ENCODE peak calls at places on chromosomes 4 and X, in eight cellular contexts. One of them, this sample, is unnamed.

GRCh38 chr4:146087856-146088255 is 87.7 kb upstream of the LSM6 start:
- DNase-seq in right atrium auricular region: no peak
- DNase-seq in HepG2: no peak
- DNase-seq in CD4-positive, CD25-positive, alpha-beta regulatory T cell: no peak
- DNase-seq in CD8-positive, alpha-beta memory T cell: no peak
- DNase-seq in colonic mucosa: no peak
- DNase-seq in CD4-positive, alpha-beta T cell: no peak
- DNase-seq in upper lobe of right lung: no peak
- DNase-seq in this sample: no peak

GRCh38 chrX:49160908-49161307 is 1.6 kb upstream of the MAGIX start:
- DNase-seq in right atrium auricular region: no peak
- DNase-seq in CD8-positive, alpha-beta memory T cell: no peak
- DNase-seq in CD4-positive, CD25-positive, alpha-beta regulatory T cell: no peak
- DNase-seq in colonic mucosa: no peak
- DNase-seq in upper lobe of right lung: no peak
- DNase-seq in HepG2: no peak
- DNase-seq in CD4-positive, alpha-beta T cell: no peak
- DNase-seq in this sample: no peak

GRCh38 chr4:76752911-76753494 is 144.9 kb downstream of the SOWAHB start:
- DNase-seq in right atrium auricular region: no peak
- DNase-seq in CD8-positive, alpha-beta memory T cell: no peak
- DNase-seq in CD4-positive, alpha-beta T cell: no peak
- DNase-seq in upper lobe of right lung: no peak
- DNase-seq in HepG2: no peak
- DNase-seq in CD4-positive, CD25-positive, alpha-beta regulatory T cell: no peak
- DNase-seq in colonic mucosa: no peak
- DNase-seq in this sample: no peak

GRCh38 chrX:153063315-153063714 is 7.0 kb downstream of the PNMA3 start:
- DNase-seq in CD4-positive, alpha-beta T cell: no peak
- DNase-seq in CD8-positive, alpha-beta memory T cell: no peak
- DNase-seq in HepG2: peak
- DNase-seq in right atrium auricular region: no peak
- DNase-seq in upper lobe of right lung: no peak
- DNase-seq in colonic mucosa: no peak
- DNase-seq in CD4-positive, CD25-positive, alpha-beta regulatory T cell: no peak
- DNase-seq in this sample: no peak

GRCh38 chrX:34918091-34918736 is 24.4 kb upstream of the FAM47B start:
- DNase-seq in HepG2: no peak
- DNase-seq in upper lobe of right lung: no peak
- DNase-seq in CD4-positive, alpha-beta T cell: no peak
- DNase-seq in CD4-positive, CD25-positive, alpha-beta regulatory T cell: no peak
- DNase-seq in colonic mucosa: no peak
- DNase-seq in CD8-positive, alpha-beta memory T cell: no peak
- DNase-seq in right atrium auricular region: no peak
- DNase-seq in this sample: no peak

GRCh38 chrX:34653811-34654210 is 3.3 kb downstream of the TMEM47 start:
- DNase-seq in right atrium auricular region: no peak
- DNase-seq in CD8-positive, alpha-beta memory T cell: no peak
- DNase-seq in colonic mucosa: no peak
- DNase-seq in CD4-positive, alpha-beta T cell: no peak
- DNase-seq in HepG2: no peak
- DNase-seq in CD4-positive, CD25-positive, alpha-beta regulatory T cell: no peak
- DNase-seq in upper lobe of right lung: no peak
- DNase-seq in this sample: no peak

GRCh38 chr4:36322921-36323354 is 41.5 kb downstream of the DTHD1 start:
- DNase-seq in CD4-positive, CD25-positive, alpha-beta regulatory T cell: peak
- DNase-seq in HepG2: no peak
- DNase-seq in CD4-positive, alpha-beta T cell: peak
- DNase-seq in right atrium auricular region: no peak
- DNase-seq in colonic mucosa: no peak
- DNase-seq in CD8-positive, alpha-beta memory T cell: peak
- DNase-seq in upper lobe of right lung: no peak
- DNase-seq in this sample: no peak

GRCh38 chr4:99856166-99856565 is 38.1 kb downstream of the LAMTOR3 start:
- DNase-seq in CD4-positive, CD25-positive, alpha-beta regulatory T cell: no peak
- DNase-seq in HepG2: no peak
- DNase-seq in colonic mucosa: no peak
- DNase-seq in upper lobe of right lung: no peak
- DNase-seq in CD4-positive, alpha-beta T cell: no peak
- DNase-seq in right atrium auricular region: no peak
- DNase-seq in CD8-positive, alpha-beta memory T cell: no peak
- DNase-seq in this sample: no peak

GRCh38 chr4:16140520-16141249 is 56.9 kb upstream of the PROM1 start:
- DNase-seq in right atrium auricular region: no peak
- DNase-seq in upper lobe of right lung: no peak
- DNase-seq in CD8-positive, alpha-beta memory T cell: no peak
- DNase-seq in HepG2: peak
- DNase-seq in CD4-positive, CD25-positive, alpha-beta regulatory T cell: no peak
- DNase-seq in colonic mucosa: peak
- DNase-seq in CD4-positive, alpha-beta T cell: no peak
- DNase-seq in this sample: no peak

GRCh38 chr4:114600672-114601071 is 2.1 kb downstream of the UGT8 start:
- DNase-seq in upper lobe of right lung: no peak
- DNase-seq in CD8-positive, alpha-beta memory T cell: no peak
- DNase-seq in CD4-positive, alpha-beta T cell: no peak
- DNase-seq in HepG2: no peak
- DNase-seq in CD4-positive, CD25-positive, alpha-beta regulatory T cell: no peak
- DNase-seq in colonic mucosa: no peak
- DNase-seq in right atrium auricular region: no peak
- DNase-seq in this sample: no peak

GRCh38 chr4:114600066-114600552 is 1.5 kb downstream of the UGT8 start:
- DNase-seq in colonic mucosa: no peak
- DNase-seq in CD8-positive, alpha-beta memory T cell: no peak
- DNase-seq in CD4-positive, alpha-beta T cell: no peak
- DNase-seq in upper lobe of right lung: no peak
- DNase-seq in CD4-positive, CD25-positive, alpha-beta regulatory T cell: no peak
- DNase-seq in right atrium auricular region: no peak
- DNase-seq in HepG2: no peak
- DNase-seq in this sample: no peak

GRCh38 chr4:114603455-114603854 is 4.8 kb downstream of the UGT8 start:
- DNase-seq in upper lobe of right lung: no peak
- DNase-seq in colonic mucosa: no peak
- DNase-seq in CD4-positive, alpha-beta T cell: no peak
- DNase-seq in HepG2: no peak
- DNase-seq in CD8-positive, alpha-beta memory T cell: no peak
- DNase-seq in CD4-positive, CD25-positive, alpha-beta regulatory T cell: no peak
- DNase-seq in right atrium auricular region: no peak
- DNase-seq in this sample: no peak

GRCh38 chr4:114599231-114600065 is 841 bp downstream of the UGT8 start:
- DNase-seq in HepG2: no peak
- DNase-seq in right atrium auricular region: no peak
- DNase-seq in upper lobe of right lung: peak
- DNase-seq in colonic mucosa: peak
- DNase-seq in CD4-positive, CD25-positive, alpha-beta regulatory T cell: no peak
- DNase-seq in CD4-positive, alpha-beta T cell: no peak
- DNase-seq in CD8-positive, alpha-beta memory T cell: no peak
- DNase-seq in this sample: no peak

DNA sequence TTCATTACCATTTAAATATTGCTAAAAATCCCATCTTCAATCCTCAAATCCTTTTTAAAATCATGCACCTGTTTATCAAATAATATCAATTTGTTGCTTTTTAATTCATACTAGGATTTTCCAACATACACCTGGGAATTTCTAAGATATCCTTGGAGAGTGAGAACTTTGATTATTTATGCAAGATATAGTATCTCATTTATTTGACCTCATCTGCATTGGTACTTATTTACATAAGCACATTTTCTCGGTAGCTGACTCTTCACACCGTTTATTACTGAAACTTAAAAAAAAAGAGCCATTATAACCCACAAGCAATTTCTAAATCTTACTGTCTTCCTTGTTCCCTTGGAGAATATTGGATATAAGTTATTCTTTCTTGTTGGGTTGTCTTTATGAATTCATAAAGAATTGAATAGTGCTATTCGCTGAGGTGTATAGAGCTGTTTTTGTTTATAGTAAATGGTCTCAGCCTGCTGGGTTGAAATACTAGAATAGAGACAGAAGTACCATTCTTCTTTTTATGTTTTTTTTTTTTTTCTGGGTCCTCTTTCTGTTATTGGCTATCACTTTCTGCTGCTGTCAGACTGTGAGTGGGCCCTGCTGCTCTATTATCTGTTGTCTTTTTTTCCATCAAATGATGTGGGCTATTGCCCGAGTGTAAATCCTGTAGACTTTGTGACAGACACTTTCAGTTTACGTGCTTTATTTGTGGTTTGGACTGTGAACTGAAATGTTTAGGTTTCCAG is 2.9 kb downstream of the UGT8 start:
- DNase-seq in CD4-positive, CD25-positive, alpha-beta regulatory T cell: no peak
- DNase-seq in upper lobe of right lung: no peak
- DNase-seq in HepG2: no peak
- DNase-seq in CD8-positive, alpha-beta memory T cell: no peak
- DNase-seq in CD4-positive, alpha-beta T cell: no peak
- DNase-seq in right atrium auricular region: no peak
- DNase-seq in colonic mucosa: no peak
- DNase-seq in this sample: no peak
- H3K27ac ChIP-seq in CD4-positive, CD25-positive, alpha-beta regulatory T cell: no peak
- H3K27ac ChIP-seq in upper lobe of right lung: no peak
- H3K27ac ChIP-seq in HepG2: no peak
- H3K27ac ChIP-seq in CD8-positive, alpha-beta memory T cell: no peak
- H3K27ac ChIP-seq in CD4-positive, alpha-beta T cell: no peak
- H3K27ac ChIP-seq in right atrium auricular region: no peak
- H3K27ac ChIP-seq in colonic mucosa: no peak
- H3K27ac ChIP-seq in this sample: peak

GRCh38 chrX:66164470-66164869 is 423 bp downstream of the HEPH start:
- DNase-seq in CD4-positive, CD25-positive, alpha-beta regulatory T cell: no peak
- DNase-seq in CD4-positive, alpha-beta T cell: no peak
- DNase-seq in right atrium auricular region: no peak
- DNase-seq in colonic mucosa: no peak
- DNase-seq in upper lobe of right lung: no peak
- DNase-seq in HepG2: no peak
- DNase-seq in CD8-positive, alpha-beta memory T cell: no peak
- DNase-seq in this sample: no peak

GRCh38 chrX:66163447-66163846 is 600 bp upstream of the HEPH start:
- DNase-seq in CD4-positive, CD25-positive, alpha-beta regulatory T cell: no peak
- DNase-seq in HepG2: no peak
- DNase-seq in CD4-positive, alpha-beta T cell: no peak
- DNase-seq in right atrium auricular region: no peak
- DNase-seq in upper lobe of right lung: no peak
- DNase-seq in colonic mucosa: no peak
- DNase-seq in CD8-positive, alpha-beta memory T cell: no peak
- DNase-seq in this sample: no peak

GRCh38 chrX:66163849-66164401 is at the start of gene HEPH:
- DNase-seq in HepG2: no peak
- DNase-seq in CD8-positive, alpha-beta memory T cell: no peak
- DNase-seq in CD4-positive, alpha-beta T cell: no peak
- DNase-seq in upper lobe of right lung: no peak
- DNase-seq in colonic mucosa: peak
- DNase-seq in right atrium auricular region: no peak
- DNase-seq in CD4-positive, CD25-positive, alpha-beta regulatory T cell: no peak
- DNase-seq in this sample: no peak

GRCh38 chrX:66164931-66165330 is 884 bp downstream of the HEPH start:
- DNase-seq in HepG2: no peak
- DNase-seq in right atrium auricular region: no peak
- DNase-seq in CD4-positive, CD25-positive, alpha-beta regulatory T cell: no peak
- DNase-seq in CD4-positive, alpha-beta T cell: no peak
- DNase-seq in upper lobe of right lung: no peak
- DNase-seq in colonic mucosa: no peak
- DNase-seq in CD8-positive, alpha-beta memory T cell: no peak
- DNase-seq in this sample: no peak

GRCh38 chrX:66162331-66162822 is 1.7 kb upstream of the HEPH start:
- DNase-seq in right atrium auricular region: no peak
- DNase-seq in CD4-positive, alpha-beta T cell: no peak
- DNase-seq in CD4-positive, CD25-positive, alpha-beta regulatory T cell: no peak
- DNase-seq in HepG2: no peak
- DNase-seq in upper lobe of right lung: no peak
- DNase-seq in CD8-positive, alpha-beta memory T cell: no peak
- DNase-seq in colonic mucosa: peak
- DNase-seq in this sample: no peak
- H3K27ac ChIP-seq in right atrium auricular region: no peak
- H3K27ac ChIP-seq in CD4-positive, alpha-beta T cell: no peak
- H3K27ac ChIP-seq in CD4-positive, CD25-positive, alpha-beta regulatory T cell: no peak
- H3K27ac ChIP-seq in HepG2: no peak
- H3K27ac ChIP-seq in upper lobe of right lung: no peak
- H3K27ac ChIP-seq in CD8-positive, alpha-beta memory T cell: peak
- H3K27ac ChIP-seq in colonic mucosa: peak
- H3K27ac ChIP-seq in this sample: no peak

GRCh38 chrX:119240356-119240755 is 4.3 kb downstream of the PGRMC1 start:
- DNase-seq in HepG2: no peak
- DNase-seq in CD4-positive, CD25-positive, alpha-beta regulatory T cell: no peak
- DNase-seq in CD4-positive, alpha-beta T cell: no peak
- DNase-seq in upper lobe of right lung: no peak
- DNase-seq in colonic mucosa: no peak
- DNase-seq in right atrium auricular region: no peak
- DNase-seq in CD8-positive, alpha-beta memory T cell: no peak
- DNase-seq in this sample: no peak
- H3K27ac ChIP-seq in HepG2: no peak
- H3K27ac ChIP-seq in CD4-positive, CD25-positive, alpha-beta regulatory T cell: no peak
- H3K27ac ChIP-seq in CD4-positive, alpha-beta T cell: no peak
- H3K27ac ChIP-seq in upper lobe of right lung: no peak
- H3K27ac ChIP-seq in colonic mucosa: no peak
- H3K27ac ChIP-seq in right atrium auricular region: no peak
- H3K27ac ChIP-seq in CD8-positive, alpha-beta memory T cell: no peak
- H3K27ac ChIP-seq in this sample: no peak

GRCh38 chr4:88802138-88802537 is 104.5 kb upstream of the NAP1L5 start:
- DNase-seq in colonic mucosa: no peak
- DNase-seq in CD4-positive, alpha-beta T cell: no peak
- DNase-seq in CD8-positive, alpha-beta memory T cell: no peak
- DNase-seq in right atrium auricular region: no peak
- DNase-seq in upper lobe of right lung: no peak
- DNase-seq in HepG2: no peak
- DNase-seq in CD4-positive, CD25-positive, alpha-beta regulatory T cell: no peak
- DNase-seq in this sample: no peak

GRCh38 chr4:88804234-88804633 is 106.6 kb upstream of the NAP1L5 start:
- DNase-seq in CD4-positive, alpha-beta T cell: no peak
- DNase-seq in CD8-positive, alpha-beta memory T cell: no peak
- DNase-seq in colonic mucosa: no peak
- DNase-seq in HepG2: no peak
- DNase-seq in upper lobe of right lung: no peak
- DNase-seq in right atrium auricular region: no peak
- DNase-seq in CD4-positive, CD25-positive, alpha-beta regulatory T cell: no peak
- DNase-seq in this sample: no peak

GRCh38 chr4:88802585-88803285 is 105.1 kb upstream of the NAP1L5 start:
- DNase-seq in CD4-positive, CD25-positive, alpha-beta regulatory T cell: no peak
- DNase-seq in right atrium auricular region: no peak
- DNase-seq in CD8-positive, alpha-beta memory T cell: no peak
- DNase-seq in upper lobe of right lung: no peak
- DNase-seq in HepG2: no peak
- DNase-seq in CD4-positive, alpha-beta T cell: no peak
- DNase-seq in colonic mucosa: no peak
- DNase-seq in this sample: no peak

GRCh38 chr4:88799900-88800299 is 102.3 kb upstream of the NAP1L5 start:
- DNase-seq in CD8-positive, alpha-beta memory T cell: no peak
- DNase-seq in colonic mucosa: no peak
- DNase-seq in upper lobe of right lung: no peak
- DNase-seq in HepG2: no peak
- DNase-seq in CD4-positive, alpha-beta T cell: no peak
- DNase-seq in CD4-positive, CD25-positive, alpha-beta regulatory T cell: no peak
- DNase-seq in right atrium auricular region: no peak
- DNase-seq in this sample: no peak

DNA sequence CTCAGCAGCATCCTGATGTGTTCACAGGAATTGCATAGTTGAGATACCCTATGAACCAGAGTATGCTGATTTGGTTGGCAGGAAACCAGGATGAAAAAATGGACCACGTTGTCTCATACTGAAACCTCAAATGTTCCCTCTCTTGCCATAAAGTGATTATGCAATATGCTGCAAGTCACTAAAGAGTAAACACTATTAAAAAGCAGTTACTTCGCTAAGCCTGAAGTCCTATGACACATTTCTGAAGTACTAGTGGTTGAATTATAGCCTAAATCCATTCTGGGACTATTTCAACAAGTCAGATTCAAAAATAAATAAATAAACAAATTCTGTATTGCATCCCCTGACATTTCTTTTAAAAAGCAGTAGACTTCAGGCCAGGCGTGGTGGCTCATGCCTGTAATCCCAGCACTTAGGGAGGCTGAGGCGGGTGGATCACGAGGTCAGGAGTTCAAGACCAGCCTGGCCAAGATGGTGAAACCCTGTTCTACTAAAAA is 106.0 kb upstream of the NAP1L5 start:
- DNase-seq in right atrium auricular region: peak
- DNase-seq in colonic mucosa: peak
- DNase-seq in upper lobe of right lung: no peak
- DNase-seq in HepG2: no peak
- DNase-seq in CD4-positive, alpha-beta T cell: no peak
- DNase-seq in CD4-positive, CD25-positive, alpha-beta regulatory T cell: no peak
- DNase-seq in CD8-positive, alpha-beta memory T cell: no peak
- DNase-seq in this sample: no peak
- H3K27ac ChIP-seq in right atrium auricular region: peak
- H3K27ac ChIP-seq in colonic mucosa: peak
- H3K27ac ChIP-seq in upper lobe of right lung: peak
- H3K27ac ChIP-seq in HepG2: no peak
- H3K27ac ChIP-seq in CD4-positive, alpha-beta T cell: no peak
- H3K27ac ChIP-seq in CD4-positive, CD25-positive, alpha-beta regulatory T cell: no peak
- H3K27ac ChIP-seq in CD8-positive, alpha-beta memory T cell: no peak
- H3K27ac ChIP-seq in this sample: no peak